ENCODE peak calls at places on chromosomes 16 and 17, in five cellular contexts. U is GM12878, S is H1, Z is HCT116, R is GM23338. B is an unnamed sample.

GRCh38 chr16:13866073-13866472 is 53.9 kb upstream of the ERCC4 start:
- DNase-seq in U (no peak), S (peak), Z (peak), R (peak), B (peak)

GRCh38 chr16:10616744-10617640 is 36.6 kb upstream of the EMP2 start:
- DNase-seq in U (no peak), S (no peak), Z (peak), R (peak), B (peak)

GRCh38 chr16:86575754-86576557 is 2.4 kb upstream of the FOXL1 start:
- DNase-seq in U (no peak), S (no peak), Z (peak), R (peak), B (peak)

GRCh38 chr16:69593756-69594155 is 28.0 kb downstream of the NFAT5 start:
- DNase-seq in U (no peak), S (no peak), Z (no peak), R (no peak), B (no peak)

GRCh38 chr17:18146980-18147379 is 36.6 kb upstream of the ALKBH5 start:
- DNase-seq in U (no peak), S (no peak), Z (no peak), R (no peak), B (no peak)

GRCh38 chr17:3669548-3669947 is 936 bp downstream of the EMC6 start:
- DNase-seq in U (no peak), S (no peak), Z (no peak), R (no peak), B (no peak)

GRCh38 chr16:17832738-17833137 is 362.0 kb upstream of the XYLT1 start:
- DNase-seq in U (no peak), S (no peak), Z (no peak), R (no peak), B (no peak)

GRCh38 chr17:55117063-55117611 is 147.6 kb upstream of the HLF start:
- DNase-seq in U (no peak), S (no peak), Z (no peak), R (no peak), B (no peak)

GRCh38 chr16:55470533-55471371 is 8.2 kb upstream of the MMP2 start:
- DNase-seq in U (no peak), S (no peak), Z (no peak), R (no peak), B (no peak)

GRCh38 chr17:44354582-44355309 is 8.9 kb downstream of the FAM171A2 start:
- DNase-seq in U (no peak), S (no peak), Z (no peak), R (peak), B (peak)

GRCh38 chr17:80882323-80882722 is 109.3 kb upstream of the CHMP6 start:
- DNase-seq in U (no peak), S (no peak), Z (no peak), R (no peak), B (no peak)

GRCh38 chr16:73062640-73063283 is 14.8 kb upstream of the ZFHX3 start:
- DNase-seq in U (no peak), S (no peak), Z (no peak), R (peak), B (peak)

GRCh38 chr16:83967838-83968482 is at the start of gene NECAB2:
- DNase-seq in U (no peak), S (no peak), Z (no peak), R (peak), B (peak)

GRCh38 chr17:40063034-40063765 is 435 bp downstream of the THRA start:
- DNase-seq in U (no peak), S (no peak), Z (no peak), R (peak), B (peak)

GRCh38 chr16:55756963-55757362 is 75.9 kb downstream of the CES1 start:
- DNase-seq in U (no peak), S (no peak), Z (no peak), R (no peak), B (no peak)

GRCh38 chr17:59254742-59255141 is 34.4 kb downstream of the GDPD1 start:
- DNase-seq in U (no peak), S (no peak), Z (no peak), R (no peak), B (no peak)

GRCh38 chr17:73430165-73430680 is 118.4 kb upstream of the CDC42EP4 start:
- DNase-seq in U (no peak), S (no peak), Z (no peak), R (no peak), B (peak)

GRCh38 chr16:77805403-77805802 is 17.0 kb downstream of the VAT1L start:
- DNase-seq in U (no peak), S (no peak), Z (no peak), R (no peak), B (no peak)

GRCh38 chr17:67052720-67053437 is 8.5 kb downstream of the CACNG1 start:
- DNase-seq in U (no peak), S (no peak), Z (no peak), R (no peak), B (no peak)

GRCh38 chr17:39270923-39271322 is 45.2 kb upstream of the STAC2 start:
- DNase-seq in U (no peak), S (no peak), Z (peak), R (peak), B (no peak)

GRCh38 chr16:19883296-19883951 is 1.2 kb downstream of the GPRC5B start:
- DNase-seq in U (no peak), S (no peak), Z (no peak), R (peak), B (peak)

GRCh38 chr17:50467114-50467854 is 1.4 kb downstream of the CHAD start:
- DNase-seq in U (no peak), S (no peak), Z (no peak), R (no peak), B (no peak)

GRCh38 chr17:50469005-50469605 is 425 bp upstream of the CHAD start:
- DNase-seq in U (no peak), S (no peak), Z (no peak), R (peak), B (peak)

GRCh38 chr17:50469671-50470305 is 1.1 kb upstream of the CHAD start:
- DNase-seq in U (no peak), S (no peak), Z (no peak), R (peak), B (no peak)

GRCh38 chr17:50467855-50468119 is 893 bp downstream of the CHAD start:
- DNase-seq in U (no peak), S (no peak), Z (no peak), R (no peak), B (no peak)

DNA sequence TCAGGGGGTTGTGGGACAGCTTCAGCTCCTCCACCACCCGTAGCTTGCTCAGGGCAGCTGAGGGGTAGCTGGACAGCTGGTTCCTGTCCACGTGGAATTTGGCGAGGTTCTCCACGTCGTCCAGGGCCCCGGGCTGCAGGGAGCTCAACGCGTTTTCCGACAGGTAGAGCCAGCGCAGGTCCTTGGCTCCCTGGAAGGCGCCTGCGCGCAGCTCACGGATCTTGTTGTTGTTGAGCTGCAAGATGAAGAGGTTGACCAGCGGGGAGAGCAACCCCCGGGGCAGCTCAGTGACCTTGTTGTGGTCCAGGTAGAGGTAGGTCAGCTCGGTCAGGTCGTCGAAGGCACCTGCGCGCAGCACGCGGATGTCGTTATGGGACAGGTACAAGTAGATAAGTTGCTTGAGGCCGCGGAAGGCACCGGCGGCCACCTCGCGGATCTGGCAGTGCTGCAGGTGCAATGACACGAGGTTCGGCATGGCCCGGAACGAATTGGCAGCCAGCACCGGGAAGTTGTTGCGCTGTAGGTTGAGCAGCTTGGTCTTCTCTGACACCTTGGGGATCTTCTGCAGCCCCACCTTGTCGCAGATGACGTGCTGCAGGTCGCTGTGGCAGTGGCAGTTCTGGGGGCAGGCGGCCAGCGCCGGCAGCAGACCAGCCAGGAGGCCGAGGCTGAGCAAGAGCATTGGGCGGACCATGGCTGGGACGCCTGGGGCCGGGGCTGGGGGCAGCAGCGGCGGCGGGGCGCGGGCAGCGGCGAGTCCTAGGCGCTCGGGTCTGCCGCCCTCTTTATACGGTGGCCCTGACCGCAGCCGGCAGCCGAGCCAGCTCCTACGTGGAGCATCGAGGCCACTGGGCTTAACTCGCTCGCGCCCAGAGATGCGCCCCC is at the start of gene CHAD:
- DNase-seq in U (no peak), S (no peak), Z (no peak), R (peak), B (peak)
- TF ChIP-seq EZH2 in U (no peak), S (no peak), Z (no peak), R (no peak), B (no peak)

GRCh38 chr16:68447721-68448359 is 468 bp downstream of the SMPD3 start:
- DNase-seq in U (no peak), S (no peak), Z (no peak), R (no peak), B (peak)
- TF ChIP-seq EZH2 in U (no peak), S (no peak), Z (no peak), R (no peak), B (peak)

DNA sequence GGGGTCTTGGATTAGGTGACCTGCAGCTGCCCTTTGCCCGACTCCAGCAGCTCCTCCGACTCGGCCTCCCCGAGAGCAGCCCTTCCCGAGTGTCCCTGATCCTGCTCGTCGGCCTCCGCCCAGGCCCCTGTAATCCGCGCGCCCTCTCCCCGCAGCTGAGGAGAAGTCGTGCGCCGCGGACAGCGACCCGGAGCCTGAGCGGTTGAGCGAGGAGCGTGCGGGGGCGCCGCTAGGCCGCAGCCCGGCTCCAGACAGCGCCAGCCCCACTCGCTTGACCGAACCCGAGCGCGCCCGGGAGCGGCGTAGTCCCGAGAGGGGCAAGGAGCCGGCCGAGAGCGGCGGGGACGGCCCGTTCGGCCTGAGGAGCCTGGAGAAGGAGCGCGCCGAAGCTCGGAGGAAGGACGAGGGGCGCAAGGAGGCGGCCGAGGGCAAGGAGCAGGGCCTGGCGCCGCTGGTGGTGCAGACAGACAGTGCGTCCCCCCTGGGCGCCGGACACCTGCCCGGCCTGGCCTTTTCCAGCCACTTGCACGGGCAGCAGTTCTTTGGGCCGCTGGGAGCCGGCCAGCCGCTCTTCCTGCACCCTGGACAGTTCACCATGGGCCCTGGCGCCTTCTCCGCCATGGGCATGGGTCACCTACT is 5.5 kb downstream of the TBX2 start:
- DNase-seq in U (no peak), S (no peak), Z (no peak), R (peak), B (peak)
- TF ChIP-seq EZH2 in U (no peak), S (peak), Z (no peak), R (peak), B (peak)

GRCh38 chr17:75816693-75817092 is 27.5 kb downstream of the UNC13D start:
- DNase-seq in U (no peak), S (no peak), Z (no peak), R (no peak), B (no peak)
- TF ChIP-seq EZH2 in U (no peak), S (no peak), Z (no peak), R (no peak), B (no peak)